ENCODE peak calls at places on chromosomes 5 and 9, in five cellular contexts. Y is MM.1S, A is mammary epithelial cell, W is ascending aorta, U is mesendoderm. I is an unnamed sample. For H3K4me1, the result is how much of the 10 kb centered on the place peaks cover.

GRCh38 chr9:105264380-105264779 is 19.9 kb downstream of the SLC44A1 start:
- DNase-seq in Y (peak), A (peak), W (no peak), U (peak), I (no peak)

GRCh38 chr5:1633605-1634336 is 110.0 kb upstream of the LPCAT1 start:
- DNase-seq in Y (peak), A (peak), W (peak), U (peak), I (peak)

GRCh38 chr9:23826120-23826629 is at the start of gene ELAVL2:
- DNase-seq in Y (no peak), A (peak), W (peak), U (peak), I (peak)

GRCh38 chr9:92911496-92912475 is 33.9 kb upstream of the ZNF484 start:
- DNase-seq in Y (no peak), A (peak), W (no peak), U (no peak), I (peak)

GRCh38 chr9:115385383-115386122 is 267.6 kb upstream of the TNC start:
- DNase-seq in Y (no peak), A (no peak), W (no peak), U (no peak), I (no peak)

GRCh38 chr5:39780341-39780740 is 355.6 kb upstream of the DAB2 start:
- DNase-seq in Y (no peak), A (no peak), W (no peak), U (peak), I (no peak)

GRCh38 chr5:24073097-24073496 is 565.7 kb downstream of the PRDM9 start:
- DNase-seq in Y (no peak), A (no peak), W (no peak), U (peak), I (no peak)

GRCh38 chr5:18563853-18564252 is 929.6 kb downstream of the TAF11L14 start:
- DNase-seq in Y (no peak), A (no peak), W (no peak), U (peak), I (no peak)

GRCh38 chr9:68777070-68777763 is 72.2 kb downstream of the PIP5K1B start:
- DNase-seq in Y (no peak), A (no peak), W (no peak), U (no peak), I (no peak)

GRCh38 chr9:34252670-34253459 is 74.0 kb downstream of the UBAP1 start:
- DNase-seq in Y (peak), A (no peak), W (peak), U (peak), I (peak)

GRCh38 chr5:165139262-165139661 is 1633.8 kb downstream of the MAT2B start:
- DNase-seq in Y (no peak), A (no peak), W (no peak), U (no peak), I (no peak)

GRCh38 chr9:28648723-28649122 is 1075.4 kb upstream of the C9orf72 start:
- DNase-seq in Y (no peak), A (no peak), W (no peak), U (peak), I (no peak)

GRCh38 chr5:38613992-38614836 is 57.8 kb upstream of the LIFR start:
- DNase-seq in Y (no peak), A (no peak), W (no peak), U (no peak), I (no peak)

GRCh38 chr5:66443462-66444130 is 152.6 kb upstream of the MAST4 start:
- DNase-seq in Y (no peak), A (no peak), W (no peak), U (no peak), I (no peak)

GRCh38 chr9:81529556-81530193 is 159.7 kb downstream of the TLE1 start:
- DNase-seq in Y (no peak), A (peak), W (peak), U (peak), I (no peak)

GRCh38 chr5:80094339-80094738 is 59.2 kb downstream of the THBS4 start:
- DNase-seq in Y (no peak), A (no peak), W (no peak), U (peak), I (no peak)

GRCh38 chr9:36993933-36994764 is 39.9 kb downstream of the PAX5 start:
- DNase-seq in Y (no peak), A (no peak), W (no peak), U (no peak), I (no peak)

GRCh38 chr5:142342128-142342981 is 17.5 kb upstream of the SPRY4 start:
- DNase-seq in Y (no peak), A (no peak), W (peak), U (no peak), I (no peak)

GRCh38 chr9:93965830-93966577 is 10.8 kb upstream of the BARX1 start:
- DNase-seq in Y (no peak), A (no peak), W (peak), U (peak), I (no peak)

GRCh38 chr9:81902601-81903000 is 25.6 kb upstream of the SPATA31D4 start:
- DNase-seq in Y (no peak), A (peak), W (no peak), U (no peak), I (no peak)

GRCh38 chr9:83920469-83920941 is 727 bp downstream of the KIF27 start:
- DNase-seq in Y (peak), A (peak), W (no peak), U (peak), I (no peak)

GRCh38 chr9:73039253-73039915 is 86.5 kb upstream of the ALDH1A1 start:
- DNase-seq in Y (no peak), A (no peak), W (peak), U (no peak), I (peak)

GRCh38 chr9:138051586-138052321 is 174.2 kb downstream of the CACNA1B start:
- DNase-seq in Y (no peak), A (no peak), W (peak), U (no peak), I (no peak)

GRCh38 chr5:58314356-58315045 is 145.4 kb downstream of the PLK2 start:
- DNase-seq in Y (no peak), A (peak), W (no peak), U (no peak), I (no peak)

GRCh38 chr9:115063058-115063850 is 54.7 kb downstream of the TNC start:
- DNase-seq in Y (no peak), A (peak), W (no peak), U (peak), I (no peak)

GRCh38 chr5:91386120-91386519 is 3.0 kb upstream of the ARRDC3 start:
- DNase-seq in Y (no peak), A (no peak), W (no peak), U (peak), I (no peak)

GRCh38 chr9:34579819-34580185 is 9.7 kb downstream of the CNTFR start:
- DNase-seq in Y (no peak), A (no peak), W (no peak), U (no peak), I (no peak)

GRCh38 chr9:110073356-110073666 is 134.6 kb downstream of the C9orf152 start:
- DNase-seq in Y (no peak), A (no peak), W (no peak), U (no peak), I (no peak)
- H3K27ac ChIP-seq in Y (no peak), A (no peak), W (peak), U (no peak), I (no peak)

GRCh38 chr9:71897573-71897972 is 13.4 kb downstream of the ABHD17B start:
- DNase-seq in Y (peak), A (no peak), W (no peak), U (no peak), I (no peak)
- H3K4me1 ChIP-seq in Y (half or more), A (under half), W (under half), U (under half), I (under half)

GRCh38 chr5:157506066-157506590 is 46.1 kb downstream of the NIPAL4 start:
- DNase-seq in Y (no peak), A (no peak), W (no peak), U (no peak), I (no peak)

GRCh38 chr5:157510682-157511081 is 50.7 kb downstream of the NIPAL4 start:
- DNase-seq in Y (no peak), A (no peak), W (no peak), U (no peak), I (no peak)

GRCh38 chr5:157511656-157512644 is 51.9 kb downstream of the NIPAL4 start:
- DNase-seq in Y (no peak), A (peak), W (peak), U (peak), I (peak)

GRCh38 chr5:157506981-157507780 is 47.2 kb downstream of the NIPAL4 start:
- DNase-seq in Y (no peak), A (peak), W (no peak), U (no peak), I (no peak)

DNA sequence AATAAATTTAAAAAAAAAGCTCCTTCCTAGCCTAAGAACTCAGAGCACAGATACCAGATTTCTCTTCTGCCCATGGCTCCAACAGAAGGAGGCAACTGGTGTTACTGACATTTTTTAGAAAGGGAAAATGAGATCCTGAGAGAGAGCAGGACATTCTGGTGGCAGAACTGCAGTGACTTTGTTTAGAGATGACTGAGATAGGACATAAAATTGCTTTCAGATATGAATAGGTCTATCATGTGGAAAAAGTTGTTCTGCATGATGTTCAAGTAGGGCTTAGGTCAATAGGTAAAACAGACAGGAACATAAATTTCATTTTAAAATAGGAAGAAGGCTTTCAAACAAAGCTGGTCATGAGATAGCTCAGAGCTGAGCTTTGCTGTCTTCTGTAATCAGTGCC is 49.6 kb downstream of the NIPAL4 start:
- DNase-seq in Y (no peak), A (no peak), W (no peak), U (no peak), I (no peak)
- H3K27ac ChIP-seq in Y (no peak), A (no peak), W (peak), U (no peak), I (no peak)

DNA sequence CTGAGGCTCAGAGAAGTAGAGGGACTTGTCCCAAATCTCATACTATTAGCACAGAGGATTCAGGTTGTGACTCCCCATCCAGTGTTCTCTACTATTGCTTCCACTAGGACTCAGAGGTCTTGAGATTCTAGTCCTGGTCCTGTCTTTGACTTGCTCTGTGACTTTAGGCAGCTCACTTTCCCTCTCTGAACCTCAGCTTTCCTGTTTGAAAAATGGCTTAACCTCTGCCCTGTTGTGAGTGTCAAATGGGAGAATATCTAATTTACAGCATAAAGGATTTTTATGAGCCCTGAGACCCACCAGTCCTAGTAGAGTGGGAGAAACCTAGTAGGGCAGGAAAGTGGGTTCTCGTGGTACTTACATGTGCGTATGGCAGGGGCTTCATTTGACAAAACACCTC is 73.0 kb downstream of the PPARGC1B start:
- DNase-seq in Y (no peak), A (no peak), W (no peak), U (no peak), I (no peak)
- H3K4me1 ChIP-seq in Y (under half), A (under half), W (under half), U (under half), I (under half)

DNA sequence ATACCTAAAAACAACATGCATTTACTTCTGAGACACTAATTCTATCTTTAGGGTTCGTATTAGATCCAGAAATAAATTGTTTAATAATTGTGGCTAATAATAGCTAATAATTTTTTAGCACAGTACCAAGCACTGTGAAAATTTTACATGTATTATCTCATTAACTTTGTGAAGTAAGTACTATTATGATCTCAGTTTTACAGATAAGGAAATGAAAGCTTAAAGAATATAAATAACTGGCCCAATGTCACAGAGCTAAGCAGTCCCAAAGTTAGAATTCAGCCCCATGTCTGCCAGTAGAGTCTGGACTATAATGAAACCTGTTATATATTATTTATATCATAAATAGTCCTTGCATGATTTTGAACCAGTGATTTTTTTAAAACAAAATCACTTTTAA is 163.3 kb downstream of the NIPBL start:
- DNase-seq in Y (no peak), A (no peak), W (no peak), U (no peak), I (no peak)
- H3K27ac ChIP-seq in Y (no peak), A (no peak), W (no peak), U (no peak), I (no peak)

DNA sequence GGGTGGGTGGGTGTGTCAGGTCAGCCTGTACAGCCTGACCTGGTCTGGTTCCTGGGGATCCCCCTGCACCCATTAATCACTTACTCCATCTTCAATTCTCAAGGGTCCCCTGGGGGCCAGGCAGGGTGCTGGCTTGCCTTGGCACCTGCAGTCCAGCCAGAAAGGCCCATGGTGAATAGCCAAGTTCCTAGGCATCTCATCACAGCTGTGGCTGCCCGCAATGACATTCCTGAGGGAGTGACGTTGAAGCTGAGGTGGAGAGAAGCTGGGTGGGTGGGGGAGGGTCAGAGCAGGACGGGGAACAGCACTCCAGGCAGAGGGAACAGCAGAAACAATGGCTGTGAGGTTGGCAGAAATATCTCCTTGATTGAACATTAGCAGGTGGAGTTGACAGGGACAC is 10.6 kb downstream of the HMCN2 start:
- DNase-seq in Y (no peak), A (no peak), W (no peak), U (peak), I (no peak)
- H3K4me1 ChIP-seq in Y (under half), A (under half), W (under half), U (under half), I (under half)

DNA sequence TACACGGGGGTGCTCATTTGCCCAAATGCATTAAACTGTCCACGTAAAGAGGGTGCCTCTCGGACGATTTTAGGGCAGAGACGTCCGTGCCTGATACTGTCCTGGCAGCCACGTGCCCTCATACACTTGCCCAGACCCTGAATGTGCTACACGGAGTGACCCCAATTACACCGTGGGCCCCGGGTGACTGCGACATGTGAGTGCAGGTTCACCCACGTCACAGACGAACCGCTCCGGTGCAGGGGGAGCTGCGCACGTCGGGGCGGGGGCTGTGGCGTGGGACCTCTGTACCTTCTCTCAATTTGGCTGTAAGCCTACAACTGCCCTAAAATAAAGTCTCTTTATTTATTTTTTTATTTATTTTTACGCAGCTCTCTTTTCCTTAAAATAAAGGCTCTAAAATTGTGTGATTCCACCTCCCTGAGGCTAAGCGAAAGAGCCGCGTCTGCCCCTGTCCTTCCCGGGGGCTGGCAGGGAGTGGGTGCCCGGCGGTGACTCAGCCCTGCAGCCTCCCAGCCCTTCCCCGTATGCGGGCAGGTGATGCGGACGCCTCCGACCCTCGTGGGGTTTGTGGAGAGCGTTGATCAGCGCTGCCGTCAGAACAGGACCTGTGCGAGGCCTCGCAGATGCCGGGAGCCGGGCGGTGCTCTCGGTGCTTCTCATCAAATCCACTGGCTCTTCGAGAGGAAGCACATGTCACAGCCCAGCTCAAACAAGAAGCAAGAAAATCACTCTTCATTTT is 9.2 kb upstream of the EGFL7 start:
- DNase-seq in Y (no peak), A (peak), W (no peak), U (no peak), I (no peak)
- H3K27ac ChIP-seq in Y (no peak), A (no peak), W (no peak), U (no peak), I (no peak)

GRCh38 chr9:89505048-89505447 is 7.1 kb upstream of the SEMA4D start:
- DNase-seq in Y (no peak), A (no peak), W (no peak), U (no peak), I (no peak)
- H3K4me1 ChIP-seq in Y (under half), A (under half), W (under half), U (under half), I (under half)

GRCh38 chr5:14210729-14211128 is 67.6 kb downstream of the TRIO start:
- DNase-seq in Y (no peak), A (no peak), W (no peak), U (no peak), I (no peak)

GRCh38 chr5:14213253-14213652 is 70.1 kb downstream of the TRIO start:
- DNase-seq in Y (peak), A (no peak), W (no peak), U (no peak), I (no peak)

GRCh38 chr5:14212838-14213237 is 69.7 kb downstream of the TRIO start:
- DNase-seq in Y (peak), A (no peak), W (no peak), U (no peak), I (no peak)

GRCh38 chr5:14213813-14214585 is 70.9 kb downstream of the TRIO start:
- DNase-seq in Y (peak), A (no peak), W (no peak), U (no peak), I (no peak)

GRCh38 chr5:14211818-14212799 is 69.0 kb downstream of the TRIO start:
- DNase-seq in Y (peak), A (no peak), W (no peak), U (no peak), I (no peak)
- H3K27ac ChIP-seq in Y (peak), A (peak), W (no peak), U (no peak), I (no peak)

GRCh38 chr5:44511596-44511995 is 122.4 kb upstream of the FGF10 start:
- DNase-seq in Y (no peak), A (no peak), W (no peak), U (peak), I (no peak)
- H3K4me1 ChIP-seq in Y (under half), A (under half), W (under half), U (under half), I (under half)